ENCODE peak calls at places on chromosome 6, in four cellular contexts. S is heart right ventricle, L is astrocyte of the cerebellum, Q is breast epithelium. D is an unnamed sample.

GRCh38 chr6:88725111-88725711 is 238.2 kb downstream of the RNGTT start:
- DNase-seq in S (peak), L (peak), Q (no peak), D (no peak)

GRCh38 chr6:111427341-111428116 is 55.5 kb downstream of the REV3L start:
- DNase-seq in S (no peak), L (peak), Q (no peak), D (no peak)

GRCh38 chr6:116175344-116175743 is 49.4 kb upstream of the COL10A1 start:
- DNase-seq in S (no peak), L (no peak), Q (no peak), D (no peak)

GRCh38 chr6:88548891-88549505 is 382.9 kb upstream of the CNR1 start:
- DNase-seq in S (no peak), L (no peak), Q (no peak), D (no peak)

GRCh38 chr6:119533603-119534279 is 184.2 kb upstream of the MAN1A1 start:
- DNase-seq in S (no peak), L (peak), Q (no peak), D (no peak)

GRCh38 chr6:125791151-125791819 is 525 bp downstream of the NCOA7 start:
- DNase-seq in S (peak), L (no peak), Q (no peak), D (no peak)

GRCh38 chr6:18101271-18101670 is 21.2 kb downstream of the NHLRC1 start:
- DNase-seq in S (no peak), L (no peak), Q (no peak), D (no peak)

GRCh38 chr6:112038268-112038667 is 15.6 kb upstream of the CCN6 start:
- DNase-seq in S (no peak), L (no peak), Q (no peak), D (no peak)

GRCh38 chr6:142155895-142156757 is 9.1 kb downstream of the VTA1 start:
- DNase-seq in S (no peak), L (no peak), Q (no peak), D (no peak)
- TF ChIP-seq CTCF in S (peak), L (no peak), Q (peak), D (no peak)

GRCh38 chr6:1378224-1379025 is 11.0 kb upstream of the FOXF2 start:
- DNase-seq in S (no peak), L (no peak), Q (no peak), D (no peak)

GRCh38 chr6:1380625-1381396 is 8.6 kb upstream of the FOXF2 start:
- DNase-seq in S (no peak), L (no peak), Q (no peak), D (no peak)

GRCh38 chr6:1377526-1378223 is 11.7 kb upstream of the FOXF2 start:
- DNase-seq in S (no peak), L (no peak), Q (no peak), D (no peak)

GRCh38 chr6:1379810-1380198 is 9.6 kb upstream of the FOXF2 start:
- DNase-seq in S (no peak), L (no peak), Q (no peak), D (no peak)

DNA sequence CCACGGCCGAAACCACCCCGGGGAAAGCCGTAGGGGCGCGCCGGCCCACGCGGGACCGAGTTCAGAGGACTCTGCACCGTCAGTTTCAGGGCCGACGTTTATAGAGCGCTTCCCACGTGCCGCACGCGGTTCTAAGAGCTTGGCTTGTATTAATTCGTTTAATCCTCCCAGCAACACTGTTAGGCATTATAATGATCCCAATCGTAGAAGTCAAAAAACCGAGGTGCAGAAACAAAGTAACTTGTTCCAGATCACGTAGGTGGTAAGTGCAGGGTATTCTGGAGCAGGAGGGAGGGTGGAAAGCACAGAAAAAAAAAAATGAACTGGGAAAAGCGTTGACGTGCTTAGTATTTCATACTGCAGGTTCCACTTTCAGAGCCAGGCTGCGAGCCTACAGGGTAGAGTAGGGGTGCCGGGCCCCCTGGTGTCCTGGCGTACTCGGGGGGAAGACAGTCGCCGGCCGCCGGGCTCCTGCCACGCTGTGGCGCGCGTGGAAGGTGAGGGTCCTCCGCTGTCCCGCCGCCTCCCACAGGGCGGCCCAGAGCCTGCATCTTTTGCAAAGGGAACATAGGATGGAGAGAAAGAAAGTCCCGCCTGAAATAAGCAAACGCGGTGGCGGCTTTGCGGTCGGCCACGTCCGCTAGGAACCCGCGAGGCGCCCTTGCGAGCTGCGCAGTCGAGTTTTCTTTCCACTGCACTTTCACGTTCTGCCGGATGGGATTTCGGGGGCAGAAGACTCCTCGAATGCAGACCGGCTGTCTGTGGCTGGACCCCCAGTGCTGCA is 10.2 kb upstream of the FOXF2 start:
- DNase-seq in S (no peak), L (no peak), Q (no peak), D (no peak)
- TF ChIP-seq CTCF in S (no peak), L (no peak), Q (no peak), D (no peak)

DNA sequence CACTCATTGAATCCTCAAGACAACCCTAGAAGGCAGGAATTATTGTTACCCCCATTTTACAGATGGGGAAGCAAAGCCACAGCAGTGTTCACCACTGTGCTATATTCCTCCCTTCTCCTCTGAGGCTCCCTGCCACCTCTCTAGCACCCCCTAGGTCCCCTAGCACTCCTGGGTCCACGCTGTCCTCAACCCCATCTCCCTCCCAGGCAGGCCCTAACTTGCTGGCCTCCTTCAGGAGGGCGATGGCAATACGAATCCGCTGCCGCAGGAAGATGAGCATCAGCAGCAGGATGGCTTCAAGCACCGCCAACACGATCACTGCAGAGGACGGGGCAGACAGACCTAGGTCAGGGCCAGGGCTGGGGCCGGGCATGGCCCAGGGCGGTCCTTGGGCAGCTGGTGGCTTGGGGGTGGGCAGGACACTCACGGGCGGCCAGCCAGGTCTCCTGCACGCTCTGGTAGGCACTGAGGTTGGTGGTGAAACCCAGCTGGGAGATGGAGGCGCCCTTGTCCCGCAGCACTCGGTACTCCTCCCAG is 7.8 kb upstream of the NEU1 start:
- DNase-seq in S (no peak), L (no peak), Q (no peak), D (no peak)
- TF ChIP-seq CTCF in S (no peak), L (no peak), Q (no peak), D (no peak)

GRCh38 chr6:142074516-142074915 is 58.2 kb upstream of the GJE1 start:
- DNase-seq in S (no peak), L (no peak), Q (no peak), D (no peak)

GRCh38 chr6:142075516-142076101 is 57.1 kb upstream of the GJE1 start:
- DNase-seq in S (no peak), L (no peak), Q (no peak), D (no peak)

DNA sequence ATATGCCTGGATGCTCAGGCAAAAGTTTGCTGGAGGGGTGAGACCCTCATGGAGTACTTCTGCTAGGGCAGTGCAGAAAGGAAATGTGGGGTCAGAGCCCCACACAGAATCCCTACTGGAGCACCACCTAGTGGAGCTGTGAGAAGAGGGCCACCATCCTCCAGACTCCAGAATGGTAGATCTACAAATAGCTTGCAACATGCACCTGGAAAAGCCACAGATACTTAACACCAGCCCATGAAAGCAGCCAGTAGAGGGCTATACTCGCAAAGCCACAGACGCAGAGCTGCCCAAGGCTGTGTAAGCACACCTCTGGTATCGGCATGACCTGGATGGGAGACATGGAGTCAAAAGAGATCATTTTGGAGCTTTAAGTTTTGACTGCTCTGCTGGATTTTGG is 60.7 kb upstream of the GJE1 start:
- DNase-seq in S (no peak), L (no peak), Q (no peak), D (no peak)
- TF ChIP-seq CTCF in S (no peak), L (no peak), Q (no peak), D (no peak)

D was measured in omental fat pad.